ENCODE peak calls at places on chromosomes 13 and 19, in six cellular contexts. L is A549; V is choroid plexus epithelial cell; K is Jurkat, Clone E6-1; N is lower leg skin; Y is cardiac fibroblast. G is an unnamed sample.

GRCh38 chr19:12984143-12984627 is 11.1 kb upstream of the NFIX start:
- DNase-seq in N (no peak), L (no peak), K (no peak), Y (no peak), V (no peak), G (no peak)

GRCh38 chr19:35436477-35437141 is 11.4 kb upstream of the FFAR2 start:
- DNase-seq in Y (peak; percentile 89), N (peak; percentile 43), L (peak; percentile 55), V (peak; percentile 40), K (no peak), G (no peak)

GRCh38 chr13:58254961-58255360 is 623.4 kb downstream of the PCDH17 start:
- DNase-seq in K (no peak), L (no peak), V (no peak), N (no peak), Y (no peak), G (no peak)

GRCh38 chr19:7515091-7515470 is 822 bp upstream of the ZNF358 start:
- DNase-seq in Y (no peak), N (no peak), V (no peak), L (no peak), K (no peak), G (no peak)

GRCh38 chr13:107138468-107138867 is 570.5 kb upstream of the ARGLU1 start:
- DNase-seq in L (no peak), N (no peak), V (no peak), Y (no peak), K (no peak), G (no peak)

GRCh38 chr13:39415403-39415802 is 187.6 kb downstream of the LHFPL6 start:
- DNase-seq in N (no peak), V (peak; percentile 72), L (peak; percentile 24), K (no peak), Y (peak; percentile 78), G (no peak)

GRCh38 chr13:60338754-60339153 is 58.3 kb upstream of the TDRD3 start:
- DNase-seq in V (no peak), Y (no peak), K (no peak), L (no peak), N (no peak), G (no peak)

GRCh38 chr13:46679369-46680180 is 117.4 kb downstream of the ESD start:
- DNase-seq in K (no peak), Y (peak; percentile 70), V (peak; percentile 88), N (no peak), L (no peak), G (no peak)

GRCh38 chr13:31046711-31047279 is 114.3 kb downstream of the TEX26 start:
- DNase-seq in V (peak; percentile 64), N (peak; percentile 62), L (no peak), K (no peak), Y (peak; percentile 67), G (no peak)

GRCh38 chr19:34480491-34480890 is 1.1 kb upstream of the WTIP start:
- DNase-seq in K (no peak), L (no peak), V (no peak), N (no peak), Y (no peak), G (no peak)

GRCh38 chr19:18865973-18866799 is 29.8 kb downstream of the CERS1 start:
- DNase-seq in N (no peak), K (peak; percentile 15), L (peak; percentile 52), Y (peak; percentile 66), V (peak; percentile 55), G (no peak)

GRCh38 chr13:111361046-111361872 is 40.8 kb downstream of the TEX29 start:
- DNase-seq in V (no peak), K (no peak), N (no peak), Y (no peak), L (no peak), G (no peak)

GRCh38 chr19:4266253-4267000 is 12.6 kb upstream of the SHD start:
- DNase-seq in V (no peak), L (no peak), K (no peak), Y (no peak), N (no peak), G (no peak)

GRCh38 chr13:28573595-28574373 is 78.9 kb upstream of the FLT1 start:
- DNase-seq in L (no peak), N (no peak), Y (no peak), V (no peak), K (no peak), G (no peak)

GRCh38 chr13:21929400-21929799 is 258.5 kb downstream of the FGF9 start:
- DNase-seq in N (no peak), Y (no peak), L (no peak), V (no peak), K (no peak), G (no peak)

GRCh38 chr13:31367410-31367809 is 167.6 kb downstream of the B3GLCT start:
- DNase-seq in K (no peak), V (no peak), Y (no peak), N (no peak), L (no peak), G (no peak)

GRCh38 chr19:53467503-53468262 is at the start of gene ZNF813:
- DNase-seq in V (peak; percentile 84), L (peak; percentile 69), K (peak; percentile 68), N (peak; percentile 94), Y (peak; percentile 87), G (peak; percentile 46)

GRCh38 chr13:59345316-59345715 is 818.4 kb downstream of the DIAPH3 start:
- DNase-seq in V (peak; percentile 58), L (no peak), Y (peak; percentile 73), N (no peak), K (no peak), G (peak; percentile 3)

GRCh38 chr13:99796175-99796819 is 175.3 kb downstream of the ZIC5 start:
- DNase-seq in Y (peak; percentile 30), K (peak; percentile 49), V (peak; percentile 57), L (peak; percentile 17), N (no peak), G (peak; percentile 51)

GRCh38 chr13:108561152-108561551 is 68.3 kb upstream of the MYO16 start:
- DNase-seq in K (no peak), Y (no peak), N (no peak), V (no peak), L (peak; percentile 2), G (no peak)

GRCh38 chr13:100707818-100708740 is 33.5 kb upstream of the TMTC4 start:
- DNase-seq in N (no peak), K (no peak), L (no peak), V (no peak), Y (no peak), G (peak; percentile 97)

GRCh38 chr13:76656496-76656895 is 229.7 kb downstream of the KCTD12 start:
- DNase-seq in L (no peak), Y (no peak), N (no peak), K (no peak), V (no peak), G (no peak)

GRCh38 chr13:31069808-31070544 is 91.7 kb downstream of the HSPH1 start:
- DNase-seq in N (no peak), V (no peak), Y (no peak), K (no peak), L (no peak), G (no peak)

GRCh38 chr19:40524133-40524549 is 52.5 kb upstream of the SHKBP1 start:
- DNase-seq in L (no peak), V (no peak), K (no peak), Y (no peak), N (no peak), G (no peak)

GRCh38 chr13:99327133-99327532 is 19.9 kb upstream of the GPR183 start:
- DNase-seq in L (no peak), K (no peak), V (no peak), N (no peak), Y (no peak), G (no peak)

GRCh38 chr13:31686660-31687430 is 52.5 kb upstream of the RXFP2 start:
- DNase-seq in V (no peak), N (no peak), L (no peak), Y (peak; percentile 26), K (no peak), G (no peak)

GRCh38 chr19:1907563-1908363 is 2.6 kb downstream of the ADAT3 start:
- DNase-seq in V (no peak), K (no peak), L (no peak), Y (no peak), N (no peak), G (no peak)
- H3K4me3 ChIP-seq in V (no peak overlapping the region), K (no peak overlapping the region), L (no peak overlapping the region), Y (no peak overlapping the region), N (no peak overlapping the region), G (no peak overlapping the region)

GRCh38 chr19:38093587-38093986 is 130.4 kb downstream of the DPF1 start:
- DNase-seq in N (no peak), L (no peak), K (no peak), Y (no peak), V (no peak), G (no peak)

GRCh38 chr19:38095411-38096308 is 128.4 kb downstream of the DPF1 start:
- DNase-seq in Y (peak; percentile 73), V (peak; percentile 80), N (peak; percentile 71), K (peak; percentile 63), L (peak; percentile 86), G (peak; percentile 51)

GRCh38 chr19:38089440-38089839 is 134.6 kb downstream of the DPF1 start:
- DNase-seq in K (no peak), N (no peak), V (no peak), L (no peak), Y (no peak), G (no peak)

GRCh38 chr19:38090561-38090960 is 133.5 kb downstream of the DPF1 start:
- DNase-seq in Y (no peak), V (no peak), N (no peak), L (no peak), K (no peak), G (no peak)

GRCh38 chr19:38093154-38093553 is 130.9 kb downstream of the DPF1 start:
- DNase-seq in V (no peak), L (no peak), N (no peak), Y (no peak), K (no peak), G (no peak)
- H3K4me3 ChIP-seq in V (no peak overlapping the region), L (no peak overlapping the region), N (no peak overlapping the region), Y (no peak overlapping the region), K (no peak overlapping the region), G (no peak overlapping the region)

GRCh38 chr19:39335168-39335567 is 675 bp downstream of the GMFG start:
- DNase-seq in V (no peak), K (no peak), L (no peak), Y (no peak), N (no peak), G (no peak)
- H3K4me3 ChIP-seq in V (no peak overlapping the region), K (peak overlapping the region; percentile 94), L (no peak overlapping the region), Y (no peak overlapping the region), N (peak overlapping the region; percentile 42), G (no peak overlapping the region)

DNA sequence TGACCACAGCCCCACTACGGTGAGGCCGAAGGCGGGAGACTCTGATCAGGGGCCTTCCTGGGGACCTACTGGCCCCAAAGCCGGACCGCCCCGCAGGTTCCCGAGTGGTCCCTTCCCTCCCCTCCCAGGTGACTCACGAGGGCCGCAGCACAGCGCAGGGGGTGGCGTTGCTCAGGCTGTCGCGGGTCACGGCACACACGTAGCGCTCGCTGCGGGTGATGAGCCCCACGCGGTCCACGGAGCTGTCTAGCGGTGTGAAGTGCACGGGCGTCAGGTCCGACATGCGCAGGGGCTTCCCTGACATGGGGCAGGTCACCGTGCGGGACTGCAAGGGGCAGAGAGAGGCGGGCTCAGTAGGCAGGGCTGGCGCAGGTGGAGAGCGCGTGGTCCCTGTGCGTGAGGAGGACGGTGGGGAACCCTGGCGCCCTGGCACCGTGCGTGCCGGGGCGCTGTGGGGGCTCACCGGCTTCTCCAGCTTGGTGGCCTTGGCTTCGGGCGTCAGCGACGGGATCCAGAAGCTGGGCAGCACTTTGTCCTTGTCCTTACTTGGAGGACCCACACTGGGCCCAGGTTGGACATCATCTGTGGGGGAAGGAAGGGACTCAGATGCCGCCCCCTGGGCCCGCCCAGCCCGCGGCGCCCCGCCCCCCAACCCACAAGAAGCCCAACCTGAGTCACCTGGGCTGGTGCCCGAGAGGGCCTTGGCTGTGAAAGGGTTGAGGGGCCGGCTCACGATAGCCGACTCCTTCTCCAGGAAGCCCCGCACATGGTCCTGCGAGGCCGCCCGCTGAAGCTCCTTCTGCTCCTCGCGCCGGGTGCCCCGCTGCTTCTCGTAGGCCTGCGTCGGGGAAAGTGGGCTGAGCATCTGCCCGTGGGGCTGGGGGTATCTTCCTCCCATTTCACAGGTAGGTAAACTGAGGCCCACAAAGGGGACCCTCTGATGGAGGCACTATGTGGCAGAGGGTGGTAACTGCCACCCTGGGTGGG is 23.7 kb downstream of the NOSIP start:
- DNase-seq in V (no peak), L (no peak), Y (no peak), K (no peak), N (no peak), G (no peak)
- H3K4me3 ChIP-seq in V (no peak overlapping the region), L (no peak overlapping the region), Y (no peak overlapping the region), K (no peak overlapping the region), N (no peak overlapping the region), G (no peak overlapping the region)

G was measured in astrocyte of the cerebellum.